ENCODE peak calls at places on chromosomes 12 and 14, in six cellular contexts. One of them, this sample, is unnamed.

GRCh38 chr14:55911794-55912193 is 206.4 kb upstream of the PELI2 start:
- DNase-seq in endothelial cell: no peak
- DNase-seq in astrocyte of the spinal cord: peak; percentile 68
- DNase-seq in aorta: no peak
- DNase-seq in foreskin fibroblast: no peak
- DNase-seq in mesothelial cell of epicardium: no peak
- DNase-seq in this sample: no peak

GRCh38 chr12:78146365-78146772 is 315.7 kb downstream of the NAV3 start:
- DNase-seq in foreskin fibroblast: peak; percentile 17
- DNase-seq in endothelial cell: no peak
- DNase-seq in mesothelial cell of epicardium: no peak
- DNase-seq in astrocyte of the spinal cord: peak; percentile 58
- DNase-seq in aorta: no peak
- DNase-seq in this sample: peak; percentile 51

GRCh38 chr12:81465191-81465590 is 294.0 kb downstream of the PPFIA2 start:
- DNase-seq in endothelial cell: no peak
- DNase-seq in aorta: no peak
- DNase-seq in foreskin fibroblast: no peak
- DNase-seq in astrocyte of the spinal cord: no peak
- DNase-seq in mesothelial cell of epicardium: no peak
- DNase-seq in this sample: no peak

GRCh38 chr12:95318071-95318545 is 100.5 kb downstream of the VEZT start:
- DNase-seq in foreskin fibroblast: peak; percentile 70
- DNase-seq in aorta: no peak
- DNase-seq in endothelial cell: no peak
- DNase-seq in astrocyte of the spinal cord: peak; percentile 92
- DNase-seq in mesothelial cell of epicardium: no peak
- DNase-seq in this sample: peak; percentile 91

GRCh38 chr12:77166711-77167110 is 101.3 kb upstream of the E2F7 start:
- DNase-seq in mesothelial cell of epicardium: no peak
- DNase-seq in aorta: no peak
- DNase-seq in foreskin fibroblast: peak; percentile 24
- DNase-seq in astrocyte of the spinal cord: peak; percentile 12
- DNase-seq in endothelial cell: no peak
- DNase-seq in this sample: no peak

GRCh38 chr12:113860059-113860820 is 105.9 kb downstream of the RBM19 start:
- DNase-seq in foreskin fibroblast: no peak
- DNase-seq in mesothelial cell of epicardium: no peak
- DNase-seq in aorta: no peak
- DNase-seq in astrocyte of the spinal cord: no peak
- DNase-seq in endothelial cell: no peak
- DNase-seq in this sample: no peak

GRCh38 chr12:91704446-91704845 is 441.2 kb downstream of the BTG1 start:
- DNase-seq in astrocyte of the spinal cord: peak; percentile 34
- DNase-seq in mesothelial cell of epicardium: no peak
- DNase-seq in aorta: no peak
- DNase-seq in foreskin fibroblast: peak; percentile 67
- DNase-seq in endothelial cell: no peak
- DNase-seq in this sample: peak; percentile 58

GRCh38 chr12:114835031-114835430 is 151.1 kb upstream of the TBX3 start:
- DNase-seq in mesothelial cell of epicardium: no peak
- DNase-seq in foreskin fibroblast: peak; percentile 84
- DNase-seq in aorta: no peak
- DNase-seq in astrocyte of the spinal cord: peak; percentile 64
- DNase-seq in endothelial cell: no peak
- DNase-seq in this sample: peak; percentile 88

GRCh38 chr14:75399819-75400678 is 27.8 kb upstream of the JDP2 start:
- DNase-seq in mesothelial cell of epicardium: no peak
- DNase-seq in astrocyte of the spinal cord: peak; percentile 12
- DNase-seq in endothelial cell: no peak
- DNase-seq in aorta: peak; percentile 97
- DNase-seq in foreskin fibroblast: peak; percentile 52
- DNase-seq in this sample: no peak

GRCh38 chr12:56922032-56922431 is 12.2 kb downstream of the SDR9C7 start:
- DNase-seq in endothelial cell: no peak
- DNase-seq in aorta: no peak
- DNase-seq in astrocyte of the spinal cord: no peak
- DNase-seq in mesothelial cell of epicardium: no peak
- DNase-seq in foreskin fibroblast: no peak
- DNase-seq in this sample: no peak

GRCh38 chr12:7321624-7322023 is 17.8 kb downstream of the ACSM4 start:
- DNase-seq in endothelial cell: no peak
- DNase-seq in aorta: no peak
- DNase-seq in astrocyte of the spinal cord: no peak
- DNase-seq in foreskin fibroblast: no peak
- DNase-seq in mesothelial cell of epicardium: no peak
- DNase-seq in this sample: no peak

GRCh38 chr14:102352213-102352612 is 10.5 kb downstream of the CINP start:
- DNase-seq in aorta: no peak
- DNase-seq in astrocyte of the spinal cord: no peak
- DNase-seq in mesothelial cell of epicardium: no peak
- DNase-seq in endothelial cell: no peak
- DNase-seq in foreskin fibroblast: no peak
- DNase-seq in this sample: no peak

GRCh38 chr12:80230068-80230467 is 130.7 kb downstream of the OTOGL start:
- DNase-seq in astrocyte of the spinal cord: peak; percentile 81
- DNase-seq in aorta: no peak
- DNase-seq in mesothelial cell of epicardium: no peak
- DNase-seq in foreskin fibroblast: no peak
- DNase-seq in endothelial cell: peak; percentile 7
- DNase-seq in this sample: peak; percentile 25

GRCh38 chr14:69504775-69505174 is 20.2 kb downstream of the PLEKHD1 start:
- DNase-seq in foreskin fibroblast: no peak
- DNase-seq in mesothelial cell of epicardium: no peak
- DNase-seq in astrocyte of the spinal cord: no peak
- DNase-seq in endothelial cell: no peak
- DNase-seq in aorta: no peak
- DNase-seq in this sample: no peak

GRCh38 chr14:70086685-70087379 is 101.9 kb downstream of the SLC8A3 start:
- DNase-seq in aorta: no peak
- DNase-seq in endothelial cell: peak; percentile 28
- DNase-seq in foreskin fibroblast: peak; percentile 21
- DNase-seq in mesothelial cell of epicardium: no peak
- DNase-seq in astrocyte of the spinal cord: peak; percentile 50
- DNase-seq in this sample: peak; percentile 61

GRCh38 chr12:90855534-90855933 is 99.4 kb downstream of the CCER1 start:
- DNase-seq in mesothelial cell of epicardium: no peak
- DNase-seq in endothelial cell: no peak
- DNase-seq in foreskin fibroblast: no peak
- DNase-seq in aorta: no peak
- DNase-seq in astrocyte of the spinal cord: no peak
- DNase-seq in this sample: no peak

GRCh38 chr12:51343201-51343600 is 3.3 kb downstream of the CELA1 start:
- DNase-seq in astrocyte of the spinal cord: no peak
- DNase-seq in aorta: no peak
- DNase-seq in mesothelial cell of epicardium: no peak
- DNase-seq in foreskin fibroblast: no peak
- DNase-seq in endothelial cell: no peak
- DNase-seq in this sample: no peak

GRCh38 chr14:87343641-87344040 is 649.3 kb downstream of the GALC start:
- DNase-seq in astrocyte of the spinal cord: no peak
- DNase-seq in mesothelial cell of epicardium: no peak
- DNase-seq in aorta: no peak
- DNase-seq in foreskin fibroblast: no peak
- DNase-seq in endothelial cell: no peak
- DNase-seq in this sample: no peak

GRCh38 chr12:102329883-102330282 is 132.2 kb upstream of the PMCH start:
- DNase-seq in aorta: no peak
- DNase-seq in endothelial cell: no peak
- DNase-seq in astrocyte of the spinal cord: no peak
- DNase-seq in mesothelial cell of epicardium: no peak
- DNase-seq in foreskin fibroblast: no peak
- DNase-seq in this sample: no peak

GRCh38 chr14:24817638-24818053 is 183.7 kb upstream of the GZMB start:
- DNase-seq in astrocyte of the spinal cord: no peak
- DNase-seq in aorta: no peak
- DNase-seq in endothelial cell: peak; percentile 29
- DNase-seq in mesothelial cell of epicardium: no peak
- DNase-seq in foreskin fibroblast: no peak
- DNase-seq in this sample: peak; percentile 41

GRCh38 chr12:115146453-115146852 is 462.5 kb upstream of the TBX3 start:
- DNase-seq in foreskin fibroblast: no peak
- DNase-seq in endothelial cell: no peak
- DNase-seq in astrocyte of the spinal cord: no peak
- DNase-seq in mesothelial cell of epicardium: no peak
- DNase-seq in aorta: no peak
- DNase-seq in this sample: no peak

GRCh38 chr14:28058012-28058296 is 708.6 kb upstream of the FOXG1 start:
- DNase-seq in astrocyte of the spinal cord: no peak
- DNase-seq in aorta: no peak
- DNase-seq in mesothelial cell of epicardium: no peak
- DNase-seq in foreskin fibroblast: no peak
- DNase-seq in endothelial cell: no peak
- DNase-seq in this sample: no peak

GRCh38 chr12:67889935-67890334 is 99.3 kb upstream of the IFNG-AS1 start:
- DNase-seq in endothelial cell: no peak
- DNase-seq in mesothelial cell of epicardium: no peak
- DNase-seq in astrocyte of the spinal cord: no peak
- DNase-seq in aorta: no peak
- DNase-seq in foreskin fibroblast: no peak
- DNase-seq in this sample: no peak

GRCh38 chr12:13178568-13179158 is 17.9 kb upstream of the EMP1 start:
- DNase-seq in endothelial cell: no peak
- DNase-seq in foreskin fibroblast: no peak
- DNase-seq in aorta: no peak
- DNase-seq in mesothelial cell of epicardium: no peak
- DNase-seq in astrocyte of the spinal cord: no peak
- DNase-seq in this sample: no peak

GRCh38 chr12:77855548-77855947 is 24.9 kb downstream of the NAV3 start:
- DNase-seq in astrocyte of the spinal cord: no peak
- DNase-seq in mesothelial cell of epicardium: no peak
- DNase-seq in aorta: no peak
- DNase-seq in endothelial cell: no peak
- DNase-seq in foreskin fibroblast: peak; percentile 20
- DNase-seq in this sample: no peak

GRCh38 chr12:26906704-26907103 is 31.1 kb downstream of the INTS13 start:
- DNase-seq in aorta: no peak
- DNase-seq in mesothelial cell of epicardium: no peak
- DNase-seq in endothelial cell: no peak
- DNase-seq in astrocyte of the spinal cord: no peak
- DNase-seq in foreskin fibroblast: no peak
- DNase-seq in this sample: no peak

GRCh38 chr12:67356400-67356799 is 87.2 kb downstream of the CAND1 start:
- DNase-seq in aorta: no peak
- DNase-seq in astrocyte of the spinal cord: no peak
- DNase-seq in mesothelial cell of epicardium: no peak
- DNase-seq in foreskin fibroblast: no peak
- DNase-seq in endothelial cell: no peak
- DNase-seq in this sample: no peak

GRCh38 chr12:104533134-104533533 is 76.4 kb downstream of the CHST11 start:
- DNase-seq in aorta: no peak
- DNase-seq in foreskin fibroblast: no peak
- DNase-seq in mesothelial cell of epicardium: no peak
- DNase-seq in astrocyte of the spinal cord: no peak
- DNase-seq in endothelial cell: no peak
- DNase-seq in this sample: no peak

This sample was measured in iris pigment epithelial cell.